ENCODE peak calls at places on chromosomes 7 and 10, in four cellular contexts. P is left ventricle myocardium inferior, N is nephron progenitor cell, G is GM12865. Y is an unnamed sample.

GRCh38 chr7:132145466-132145865 is 430.8 kb downstream of the PLXNA4 start:
- DNase-seq in N (no peak), G (no peak), P (peak), Y (no peak)

GRCh38 chr10:47336387-47337134 is 11.6 kb upstream of the RBP3 start:
- DNase-seq in G (no peak), N (no peak), P (no peak), Y (no peak)

GRCh38 chr10:52210161-52210560 is 103.9 kb upstream of the DKK1 start:
- DNase-seq in N (no peak), P (no peak), G (no peak), Y (no peak)

GRCh38 chr7:66255533-66256100 is 50.5 kb downstream of the TPST1 start:
- DNase-seq in N (no peak), G (no peak), P (no peak), Y (no peak)

GRCh38 chr10:100554902-100555301 is 19.2 kb downstream of the HIF1AN start:
- DNase-seq in G (no peak), P (no peak), N (no peak), Y (no peak)

GRCh38 chr7:33054261-33054964 is 8.2 kb downstream of the NT5C3A start:
- DNase-seq in N (no peak), P (no peak), G (no peak), Y (no peak)

GRCh38 chr10:13924020-13924725 is 337.4 kb downstream of the PRPF18 start:
- DNase-seq in P (no peak), G (no peak), N (no peak), Y (no peak)

GRCh38 chr7:44541028-44541869 is at the start of gene NPC1L1:
- DNase-seq in P (no peak), G (no peak), N (peak), Y (peak)

GRCh38 chr10:109968954-109969644 is 38.7 kb upstream of the ADD3 start:
- DNase-seq in P (no peak), G (no peak), N (no peak), Y (no peak)

GRCh38 chr7:22296916-22297315 is 60.0 kb downstream of the RAPGEF5 start:
- DNase-seq in G (no peak), N (no peak), P (no peak), Y (no peak)

GRCh38 chr10:12613144-12613543 is 263.8 kb downstream of the CAMK1D start:
- DNase-seq in P (no peak), N (no peak), G (no peak), Y (no peak)

GRCh38 chr10:3196482-3196881 is 23.9 kb upstream of the PITRM1 start:
- DNase-seq in G (no peak), P (no peak), N (no peak), Y (no peak)

GRCh38 chr10:3193751-3194150 is 21.2 kb upstream of the PITRM1 start:
- DNase-seq in P (no peak), N (no peak), G (no peak), Y (no peak)

GRCh38 chr10:3195286-3195685 is 22.7 kb upstream of the PITRM1 start:
- DNase-seq in G (no peak), P (no peak), N (no peak), Y (no peak)

GRCh38 chr10:3195706-3196105 is 23.1 kb upstream of the PITRM1 start:
- DNase-seq in N (no peak), G (no peak), P (no peak), Y (no peak)

GRCh38 chr10:3194871-3195270 is 22.3 kb upstream of the PITRM1 start:
- DNase-seq in G (no peak), N (no peak), P (no peak), Y (no peak)
- TF ChIP-seq CTCF in G (no peak), N (no peak), P (no peak), Y (no peak)

GRCh38 chr10:105063796-105064195 is 422.7 kb downstream of the SORCS3 start:
- DNase-seq in G (peak), N (peak), P (peak), Y (no peak)
- TF ChIP-seq CTCF in G (peak), N (peak), P (peak), Y (peak)

GRCh38 chr10:114087255-114087654 is 43.6 kb downstream of the ADRB1 start:
- DNase-seq in G (no peak), N (no peak), P (no peak), Y (no peak)
- TF ChIP-seq CTCF in G (no peak), N (no peak), P (no peak), Y (no peak)

GRCh38 chr10:116827214-116827671 is 22.1 kb upstream of the ENO4 start:
- DNase-seq in P (no peak), N (no peak), G (no peak), Y (no peak)
- TF ChIP-seq CTCF in P (no peak), N (no peak), G (no peak), Y (no peak)

DNA sequence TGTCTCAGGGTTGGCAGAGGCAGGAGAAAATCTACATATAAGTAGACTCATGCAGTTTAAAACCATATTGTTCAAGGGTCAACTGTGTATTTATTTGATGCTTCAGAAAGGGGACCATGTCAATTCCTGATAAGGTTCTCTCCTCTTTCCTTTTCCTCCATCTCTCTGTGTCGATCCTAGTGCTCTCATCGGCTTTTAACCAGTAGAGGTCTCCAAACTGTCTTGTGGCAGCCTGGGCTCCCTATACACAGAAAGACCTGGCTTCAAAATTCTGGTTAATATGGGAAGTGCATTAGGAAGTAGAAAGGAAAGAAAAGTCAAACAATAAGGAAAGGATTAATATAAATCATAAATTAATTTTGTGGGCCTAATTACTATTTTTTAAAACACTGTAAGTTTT is 304.4 kb upstream of the C7orf33 start:
- DNase-seq in G (no peak), N (no peak), P (no peak), Y (no peak)
- TF ChIP-seq CTCF in G (no peak), N (peak), P (peak), Y (no peak)

DNA sequence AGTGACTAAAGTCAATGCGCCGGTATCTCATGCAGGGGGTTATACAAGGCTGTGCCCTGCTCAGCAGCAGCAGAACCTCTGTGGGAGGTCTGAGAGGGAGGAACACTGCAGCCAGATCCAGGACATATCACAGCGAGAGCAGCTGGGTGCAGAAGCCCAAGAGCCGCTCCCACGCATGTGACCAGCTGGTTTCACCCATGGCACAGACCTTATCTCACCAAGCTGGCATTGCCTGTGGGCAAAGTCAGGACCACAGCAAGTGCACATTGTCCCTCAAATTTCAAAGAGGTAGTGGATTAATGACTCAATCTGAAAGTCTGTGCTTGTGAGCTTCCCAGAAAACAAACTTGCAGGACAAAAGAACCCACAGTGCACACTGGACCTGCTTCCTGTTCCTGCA is 31.6 kb upstream of the AKR1C1 start:
- DNase-seq in P (no peak), N (no peak), G (no peak), Y (no peak)
- TF ChIP-seq CTCF in P (no peak), N (no peak), G (no peak), Y (no peak)

GRCh38 chr10:35640474-35640873 is 1.6 kb downstream of the FZD8 start:
- DNase-seq in N (peak), P (peak), G (peak), Y (peak)
- TF ChIP-seq CTCF in N (peak), P (peak), G (peak), Y (peak)

DNA sequence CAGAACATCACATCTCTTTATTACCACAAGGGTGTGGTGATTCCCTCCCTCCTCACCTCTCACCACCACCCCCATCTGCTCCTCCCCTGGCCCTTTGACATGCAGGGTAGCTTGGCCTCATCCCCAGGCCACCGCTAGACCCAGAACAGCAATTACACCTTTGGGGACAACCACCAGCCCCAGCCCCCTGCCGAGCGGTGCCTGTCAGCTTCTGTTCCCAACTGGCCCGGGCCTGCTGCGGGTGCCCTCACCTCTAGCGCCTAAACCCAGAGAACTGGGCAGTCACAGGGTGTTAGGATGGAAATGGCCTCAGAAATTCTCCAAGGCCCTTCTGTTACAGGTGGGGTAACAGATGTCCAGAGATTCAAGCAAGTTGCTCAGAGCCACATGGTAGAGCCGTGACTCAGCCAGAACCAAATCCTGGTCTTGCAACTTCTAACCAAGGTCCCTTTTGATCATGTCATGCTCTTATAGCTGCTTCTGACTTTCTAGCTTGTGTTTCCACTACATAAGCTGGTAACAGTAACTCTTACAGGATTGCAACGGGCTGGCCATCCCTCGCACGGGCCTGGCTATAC is 78.0 kb downstream of the PRKAG2 start:
- DNase-seq in N (no peak), P (no peak), G (no peak), Y (no peak)
- TF ChIP-seq CTCF in N (no peak), P (no peak), G (no peak), Y (no peak)

DNA sequence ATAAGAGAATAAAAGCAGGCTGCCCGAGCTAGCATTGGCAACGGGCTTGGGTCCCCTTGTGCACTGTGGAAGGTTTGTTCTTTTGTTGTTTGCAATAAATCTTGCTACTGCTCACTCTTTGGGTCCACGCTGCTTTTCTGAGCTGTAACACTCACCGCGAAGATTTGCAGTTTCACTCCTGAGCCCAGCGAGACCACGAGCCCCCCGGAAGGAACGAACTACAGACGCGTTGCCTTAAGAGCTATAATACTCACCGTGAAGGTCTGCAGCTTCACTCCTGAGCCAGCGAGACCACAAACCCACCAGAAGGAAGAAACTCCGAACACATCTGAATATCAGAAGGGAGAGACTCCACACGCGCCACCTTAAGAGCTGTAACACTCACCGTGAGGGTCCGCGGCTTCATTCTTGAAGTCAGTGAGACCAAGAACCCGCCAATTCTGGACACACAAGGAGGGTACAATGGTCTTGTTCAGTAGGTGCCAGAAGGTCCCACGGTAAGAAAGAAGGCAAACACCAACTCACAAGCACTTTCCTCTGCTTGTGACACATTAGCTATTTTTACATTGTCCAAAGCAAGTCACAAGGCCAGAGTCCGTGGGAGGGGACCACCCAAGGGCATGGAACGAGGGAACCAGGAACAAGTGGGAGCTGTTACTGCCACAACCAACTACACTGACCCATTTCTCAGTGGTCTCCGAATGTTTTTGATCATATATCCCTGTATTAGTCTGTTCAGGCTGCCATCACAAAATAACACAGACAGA is 29.2 kb upstream of the CACUL1 start:
- DNase-seq in G (no peak), N (no peak), P (no peak), Y (no peak)
- TF ChIP-seq CTCF in G (no peak), N (no peak), P (no peak), Y (no peak)